ENCODE peak calls at places on chromosomes 2 and 18, in ten cellular contexts. One of them, this sample, is unnamed. For H3K9me3, the result is how much of the 10 kb centered on the place peaks cover.

GRCh38 chr2:204972606-204973336 is 427.5 kb downstream of the PARD3B start:
- DNase-seq in SJSA1: no peak
- DNase-seq in tibial nerve: no peak
- DNase-seq in lung: no peak
- DNase-seq in uterus: no peak
- DNase-seq in prostate gland: no peak
- DNase-seq in CD4-positive, alpha-beta T cell: no peak
- DNase-seq in BE2C: no peak
- DNase-seq in left lung: no peak
- DNase-seq in MM.1S: no peak
- DNase-seq in this sample: no peak

GRCh38 chr18:74271656-74272055 is 20.1 kb downstream of the CYB5A start:
- DNase-seq in SJSA1: no peak
- DNase-seq in tibial nerve: no peak
- DNase-seq in lung: no peak
- DNase-seq in uterus: no peak
- DNase-seq in prostate gland: no peak
- DNase-seq in CD4-positive, alpha-beta T cell: no peak
- DNase-seq in BE2C: no peak
- DNase-seq in left lung: no peak
- DNase-seq in MM.1S: no peak
- DNase-seq in this sample: no peak

GRCh38 chr2:31729065-31729439 is 148.3 kb upstream of the SRD5A2 start:
- DNase-seq in SJSA1: no peak
- DNase-seq in tibial nerve: no peak
- DNase-seq in lung: no peak
- DNase-seq in uterus: no peak
- DNase-seq in prostate gland: no peak
- DNase-seq in CD4-positive, alpha-beta T cell: no peak
- DNase-seq in BE2C: no peak
- DNase-seq in left lung: no peak
- DNase-seq in MM.1S: no peak
- DNase-seq in this sample: no peak

GRCh38 chr2:222862915-222863544 is 2.2 kb downstream of the ACSL3 start:
- DNase-seq in SJSA1: no peak
- DNase-seq in tibial nerve: no peak
- DNase-seq in lung: no peak
- DNase-seq in uterus: no peak
- DNase-seq in prostate gland: no peak
- DNase-seq in CD4-positive, alpha-beta T cell: no peak
- DNase-seq in BE2C: no peak
- DNase-seq in left lung: no peak
- DNase-seq in MM.1S: no peak
- DNase-seq in this sample: no peak

GRCh38 chr18:44839239-44839666 is 158.6 kb downstream of the SETBP1 start:
- DNase-seq in SJSA1: peak
- DNase-seq in tibial nerve: peak
- DNase-seq in lung: peak
- DNase-seq in uterus: peak
- DNase-seq in prostate gland: peak
- DNase-seq in CD4-positive, alpha-beta T cell: peak
- DNase-seq in BE2C: peak
- DNase-seq in left lung: peak
- DNase-seq in MM.1S: peak
- DNase-seq in this sample: peak

GRCh38 chr2:179809606-179810005 is 51.8 kb downstream of the ZNF385B start:
- DNase-seq in SJSA1: no peak
- DNase-seq in tibial nerve: no peak
- DNase-seq in lung: no peak
- DNase-seq in uterus: no peak
- DNase-seq in prostate gland: no peak
- DNase-seq in CD4-positive, alpha-beta T cell: no peak
- DNase-seq in BE2C: no peak
- DNase-seq in left lung: no peak
- DNase-seq in MM.1S: no peak
- DNase-seq in this sample: no peak

GRCh38 chr2:195562624-195563566 is 94.1 kb upstream of the SLC39A10 start:
- DNase-seq in SJSA1: no peak
- DNase-seq in tibial nerve: no peak
- DNase-seq in lung: no peak
- DNase-seq in uterus: no peak
- DNase-seq in prostate gland: no peak
- DNase-seq in CD4-positive, alpha-beta T cell: no peak
- DNase-seq in BE2C: no peak
- DNase-seq in left lung: no peak
- DNase-seq in MM.1S: no peak
- DNase-seq in this sample: no peak

GRCh38 chr2:216713691-216714411 is 18.5 kb upstream of the IGFBP5 start:
- DNase-seq in SJSA1: peak
- DNase-seq in tibial nerve: peak
- DNase-seq in lung: no peak
- DNase-seq in uterus: peak
- DNase-seq in prostate gland: peak
- DNase-seq in CD4-positive, alpha-beta T cell: no peak
- DNase-seq in BE2C: peak
- DNase-seq in left lung: no peak
- DNase-seq in MM.1S: no peak
- DNase-seq in this sample: no peak

DNA sequence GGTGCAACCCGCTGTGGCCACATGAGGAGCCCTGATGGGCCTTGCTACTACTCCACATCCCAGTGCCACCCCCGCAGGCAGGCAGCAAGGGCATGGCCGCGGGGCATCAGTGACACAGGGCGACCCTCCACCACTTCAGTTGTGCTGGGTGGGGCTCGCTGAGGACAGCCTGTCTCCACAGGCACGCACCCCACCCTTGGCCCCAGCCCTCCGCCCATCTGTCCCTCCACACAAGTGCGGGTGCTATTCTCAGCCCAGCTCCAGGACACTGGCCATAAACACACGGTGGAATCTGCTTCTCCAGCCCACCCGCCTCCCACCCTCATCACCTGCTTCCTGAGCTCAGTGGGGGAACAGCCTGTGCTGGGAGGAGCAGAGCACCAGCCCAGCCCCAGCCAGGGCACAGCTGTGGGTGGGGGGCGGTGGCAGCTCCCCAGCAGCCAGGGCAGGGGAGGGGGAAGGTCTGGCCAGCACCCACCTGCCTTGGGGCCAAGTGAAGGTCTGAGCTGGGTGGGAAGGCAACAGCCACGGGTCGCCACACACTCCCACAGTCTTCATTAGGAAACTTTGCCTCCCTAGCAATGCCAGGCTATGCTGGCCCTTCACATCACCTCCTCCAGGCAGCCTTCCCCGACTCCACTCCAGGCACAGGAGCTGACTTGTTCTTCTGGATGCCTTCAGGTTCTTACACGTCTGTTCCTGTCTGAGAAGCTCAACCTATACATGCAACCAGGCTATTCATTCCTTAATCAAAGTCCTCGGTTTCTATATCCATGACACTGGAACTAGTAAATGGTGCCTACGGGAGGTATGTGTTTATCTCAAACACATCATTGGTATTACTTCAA is 16.4 kb downstream of the BIN1 start:
- DNase-seq in SJSA1: no peak
- DNase-seq in tibial nerve: no peak
- DNase-seq in lung: no peak
- DNase-seq in uterus: no peak
- DNase-seq in prostate gland: no peak
- DNase-seq in CD4-positive, alpha-beta T cell: no peak
- DNase-seq in BE2C: no peak
- DNase-seq in left lung: no peak
- DNase-seq in MM.1S: no peak
- DNase-seq in this sample: no peak
- H3K9me3 ChIP-seq in SJSA1: under half
- H3K9me3 ChIP-seq in tibial nerve: under half
- H3K9me3 ChIP-seq in lung: under half
- H3K9me3 ChIP-seq in uterus: under half
- H3K9me3 ChIP-seq in prostate gland: under half
- H3K9me3 ChIP-seq in CD4-positive, alpha-beta T cell: under half
- H3K9me3 ChIP-seq in BE2C: under half
- H3K9me3 ChIP-seq in left lung: under half
- H3K9me3 ChIP-seq in MM.1S: under half
- H3K9me3 ChIP-seq in this sample: under half

DNA sequence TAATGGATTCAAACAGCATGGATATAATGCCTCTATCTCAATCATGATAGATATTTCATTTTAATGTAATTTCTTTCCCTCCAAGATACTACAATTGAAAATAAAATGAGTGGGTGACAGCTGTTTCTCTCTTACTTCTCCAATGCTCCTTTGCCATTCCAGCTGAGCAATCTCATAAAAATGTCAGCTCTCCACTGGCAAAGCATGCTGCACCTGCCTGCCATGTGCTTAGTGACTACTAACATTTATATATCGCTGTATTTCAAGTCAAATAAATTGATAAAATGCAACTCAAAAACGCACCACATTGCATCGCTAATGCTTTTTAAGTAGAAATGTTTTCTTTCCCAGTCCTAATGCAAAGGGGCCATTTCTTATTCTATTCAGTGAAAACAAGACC is 1093.9 kb downstream of the CBLN2 start:
- DNase-seq in SJSA1: no peak
- DNase-seq in tibial nerve: no peak
- DNase-seq in lung: no peak
- DNase-seq in uterus: no peak
- DNase-seq in prostate gland: no peak
- DNase-seq in CD4-positive, alpha-beta T cell: no peak
- DNase-seq in BE2C: no peak
- DNase-seq in left lung: no peak
- DNase-seq in MM.1S: no peak
- DNase-seq in this sample: no peak
- H3K9me3 ChIP-seq in SJSA1: under half
- H3K9me3 ChIP-seq in tibial nerve: under half
- H3K9me3 ChIP-seq in lung: under half
- H3K9me3 ChIP-seq in uterus: under half
- H3K9me3 ChIP-seq in prostate gland: under half
- H3K9me3 ChIP-seq in CD4-positive, alpha-beta T cell: under half
- H3K9me3 ChIP-seq in BE2C: under half
- H3K9me3 ChIP-seq in left lung: under half
- H3K9me3 ChIP-seq in MM.1S: under half
- H3K9me3 ChIP-seq in this sample: under half

GRCh38 chr2:119788751-119789150 is 29.0 kb downstream of the PTPN4 start:
- DNase-seq in SJSA1: no peak
- DNase-seq in tibial nerve: no peak
- DNase-seq in lung: no peak
- DNase-seq in uterus: no peak
- DNase-seq in prostate gland: no peak
- DNase-seq in CD4-positive, alpha-beta T cell: no peak
- DNase-seq in BE2C: no peak
- DNase-seq in left lung: no peak
- DNase-seq in MM.1S: no peak
- DNase-seq in this sample: no peak

GRCh38 chr2:119786312-119786711 is 26.6 kb downstream of the PTPN4 start:
- DNase-seq in SJSA1: no peak
- DNase-seq in tibial nerve: no peak
- DNase-seq in lung: no peak
- DNase-seq in uterus: no peak
- DNase-seq in prostate gland: no peak
- DNase-seq in CD4-positive, alpha-beta T cell: no peak
- DNase-seq in BE2C: no peak
- DNase-seq in left lung: no peak
- DNase-seq in MM.1S: no peak
- DNase-seq in this sample: no peak

GRCh38 chr2:119794237-119794636 is 34.5 kb downstream of the PTPN4 start:
- DNase-seq in SJSA1: no peak
- DNase-seq in tibial nerve: no peak
- DNase-seq in lung: no peak
- DNase-seq in uterus: no peak
- DNase-seq in prostate gland: no peak
- DNase-seq in CD4-positive, alpha-beta T cell: no peak
- DNase-seq in BE2C: no peak
- DNase-seq in left lung: no peak
- DNase-seq in MM.1S: no peak
- DNase-seq in this sample: no peak

GRCh38 chr2:119792907-119793312 is 33.2 kb downstream of the PTPN4 start:
- DNase-seq in SJSA1: no peak
- DNase-seq in tibial nerve: no peak
- DNase-seq in lung: no peak
- DNase-seq in uterus: no peak
- DNase-seq in prostate gland: no peak
- DNase-seq in CD4-positive, alpha-beta T cell: no peak
- DNase-seq in BE2C: no peak
- DNase-seq in left lung: no peak
- DNase-seq in MM.1S: no peak
- DNase-seq in this sample: no peak

DNA sequence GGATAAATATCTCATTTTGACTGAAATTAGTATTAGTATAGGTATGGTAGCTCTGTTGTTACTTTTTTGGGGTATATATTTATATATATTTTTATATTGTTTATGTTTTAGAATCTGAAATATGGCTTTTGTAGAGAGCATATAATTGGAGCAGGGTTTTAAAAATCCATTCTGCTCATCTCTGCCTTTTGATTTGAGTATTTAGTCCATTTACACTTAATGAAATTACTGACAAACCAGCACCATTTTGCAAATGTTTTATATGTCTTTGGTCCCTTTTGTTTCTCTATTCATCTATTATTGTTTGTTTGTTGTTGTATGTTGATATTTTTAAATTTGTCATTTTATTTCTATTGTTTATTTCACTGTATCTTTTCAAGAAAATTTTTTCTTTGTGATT is 30.7 kb downstream of the PTPN4 start:
- DNase-seq in SJSA1: no peak
- DNase-seq in tibial nerve: no peak
- DNase-seq in lung: no peak
- DNase-seq in uterus: no peak
- DNase-seq in prostate gland: no peak
- DNase-seq in CD4-positive, alpha-beta T cell: no peak
- DNase-seq in BE2C: no peak
- DNase-seq in left lung: no peak
- DNase-seq in MM.1S: no peak
- DNase-seq in this sample: no peak
- H3K9me3 ChIP-seq in SJSA1: under half
- H3K9me3 ChIP-seq in tibial nerve: under half
- H3K9me3 ChIP-seq in lung: under half
- H3K9me3 ChIP-seq in uterus: under half
- H3K9me3 ChIP-seq in prostate gland: under half
- H3K9me3 ChIP-seq in CD4-positive, alpha-beta T cell: under half
- H3K9me3 ChIP-seq in BE2C: under half
- H3K9me3 ChIP-seq in left lung: half or more
- H3K9me3 ChIP-seq in MM.1S: under half
- H3K9me3 ChIP-seq in this sample: under half

GRCh38 chr2:101725038-101725437 is 27.5 kb downstream of the MAP4K4 start:
- DNase-seq in SJSA1: no peak
- DNase-seq in tibial nerve: no peak
- DNase-seq in lung: no peak
- DNase-seq in uterus: no peak
- DNase-seq in prostate gland: no peak
- DNase-seq in CD4-positive, alpha-beta T cell: no peak
- DNase-seq in BE2C: no peak
- DNase-seq in left lung: no peak
- DNase-seq in MM.1S: no peak
- DNase-seq in this sample: no peak

GRCh38 chr2:101722878-101723277 is 25.4 kb downstream of the MAP4K4 start:
- DNase-seq in SJSA1: no peak
- DNase-seq in tibial nerve: no peak
- DNase-seq in lung: no peak
- DNase-seq in uterus: no peak
- DNase-seq in prostate gland: no peak
- DNase-seq in CD4-positive, alpha-beta T cell: no peak
- DNase-seq in BE2C: no peak
- DNase-seq in left lung: no peak
- DNase-seq in MM.1S: no peak
- DNase-seq in this sample: no peak

GRCh38 chr2:101723366-101724112 is 26.0 kb downstream of the MAP4K4 start:
- DNase-seq in SJSA1: no peak
- DNase-seq in tibial nerve: no peak
- DNase-seq in lung: peak
- DNase-seq in uterus: no peak
- DNase-seq in prostate gland: no peak
- DNase-seq in CD4-positive, alpha-beta T cell: no peak
- DNase-seq in BE2C: no peak
- DNase-seq in left lung: peak
- DNase-seq in MM.1S: no peak
- DNase-seq in this sample: no peak

GRCh38 chr2:101725515-101726192 is 28.1 kb downstream of the MAP4K4 start:
- DNase-seq in SJSA1: no peak
- DNase-seq in tibial nerve: no peak
- DNase-seq in lung: no peak
- DNase-seq in uterus: no peak
- DNase-seq in prostate gland: no peak
- DNase-seq in CD4-positive, alpha-beta T cell: no peak
- DNase-seq in BE2C: no peak
- DNase-seq in left lung: no peak
- DNase-seq in MM.1S: no peak
- DNase-seq in this sample: no peak

GRCh38 chr2:101724113-101724450 is 26.6 kb downstream of the MAP4K4 start:
- DNase-seq in SJSA1: no peak
- DNase-seq in tibial nerve: no peak
- DNase-seq in lung: no peak
- DNase-seq in uterus: no peak
- DNase-seq in prostate gland: no peak
- DNase-seq in CD4-positive, alpha-beta T cell: no peak
- DNase-seq in BE2C: no peak
- DNase-seq in left lung: no peak
- DNase-seq in MM.1S: no peak
- DNase-seq in this sample: no peak
- H3K9me3 ChIP-seq in SJSA1: under half
- H3K9me3 ChIP-seq in tibial nerve: under half
- H3K9me3 ChIP-seq in lung: under half
- H3K9me3 ChIP-seq in uterus: under half
- H3K9me3 ChIP-seq in prostate gland: under half
- H3K9me3 ChIP-seq in CD4-positive, alpha-beta T cell: under half
- H3K9me3 ChIP-seq in BE2C: under half
- H3K9me3 ChIP-seq in left lung: under half
- H3K9me3 ChIP-seq in MM.1S: under half
- H3K9me3 ChIP-seq in this sample: under half

This sample was measured in T-helper 17 cell.